ENCODE peak calls at places on chromosome 1, in nine cellular contexts. C is NT2/D1, B is NCI-H1048, A is NCI-H345, F is esophagus squamous epithelium, K is fibroblast of lung, I is amniotic stem cell, H is BJ, N is epithelial cell of esophagus. W is an unnamed sample.

GRCh38 chr1:180158149-180159147 is 3.8 kb downstream of the QSOX1 start:
- DNase-seq in H (no peak), I (no peak), N (no peak), A (peak), F (no peak), B (no peak), C (no peak), K (no peak), W (no peak)

GRCh38 chr1:28577738-28578536 is 14.1 kb upstream of the RAB42 start:
- DNase-seq in A (no peak), I (no peak), N (no peak), H (no peak), C (no peak), B (no peak), K (no peak), F (no peak), W (peak)

GRCh38 chr1:150207278-150207971 is 28.5 kb downstream of the ANP32E start:
- DNase-seq in C (no peak), N (no peak), K (no peak), A (no peak), F (no peak), I (no peak), H (no peak), B (no peak), W (no peak)

GRCh38 chr1:9901148-9902059 is 8.7 kb downstream of the CTNNBIP1 start:
- DNase-seq in F (no peak), H (no peak), A (peak), C (no peak), I (no peak), B (no peak), N (no peak), K (no peak), W (no peak)

GRCh38 chr1:201276891-201277290 is 6.4 kb upstream of the PKP1 start:
- DNase-seq in N (peak), C (no peak), A (no peak), I (no peak), H (no peak), B (no peak), K (no peak), F (no peak), W (no peak)

GRCh38 chr1:71783096-71783495 is 499.2 kb downstream of the NEGR1 start:
- DNase-seq in C (no peak), B (no peak), I (no peak), N (no peak), K (no peak), H (no peak), A (no peak), F (no peak), W (no peak)

GRCh38 chr1:58763214-58763613 is 20.6 kb downstream of the JUN start:
- DNase-seq in N (no peak), K (peak), H (peak), A (no peak), I (no peak), C (no peak), F (no peak), B (no peak), W (no peak)

GRCh38 chr1:168285419-168285790 is 4.7 kb downstream of the TBX19 start:
- DNase-seq in N (peak), A (peak), C (no peak), I (no peak), H (no peak), K (peak), F (no peak), B (no peak), W (peak)

GRCh38 chr1:24454684-24455091 is 39.1 kb downstream of the NIPAL3 start:
- DNase-seq in F (no peak), H (no peak), C (no peak), K (peak), A (no peak), B (no peak), N (no peak), I (no peak), W (no peak)

GRCh38 chr1:207962716-207963428 is 51.9 kb upstream of the CD34 start:
- DNase-seq in A (no peak), N (no peak), F (no peak), H (no peak), C (no peak), K (peak), B (no peak), I (no peak), W (no peak)

GRCh38 chr1:222769181-222769580 is 32.2 kb downstream of the FAM177B start:
- DNase-seq in H (no peak), A (no peak), C (peak), I (no peak), B (no peak), N (no peak), F (no peak), K (no peak), W (no peak)

GRCh38 chr1:923131-923990 is at the start of gene SAMD11:
- DNase-seq in K (peak), F (no peak), A (peak), C (peak), N (peak), I (peak), H (no peak), B (peak), W (peak)

GRCh38 chr1:2586154-2587070 is at the start of gene PRXL2B:
- DNase-seq in B (peak), H (peak), C (peak), I (peak), N (peak), A (peak), K (peak), F (peak), W (peak)

GRCh38 chr1:89876463-89876862 is 55.6 kb downstream of the LRRC8D start:
- DNase-seq in H (no peak), C (no peak), B (no peak), A (no peak), I (no peak), F (no peak), N (no peak), K (no peak), W (no peak)

GRCh38 chr1:6166655-6167390 is 13.3 kb downstream of the CHD5 start:
- DNase-seq in F (no peak), A (no peak), I (no peak), C (no peak), H (no peak), B (no peak), N (no peak), K (no peak), W (no peak)

GRCh38 chr1:65163193-65163805 is 15.3 kb downstream of the AK4 start:
- DNase-seq in H (no peak), F (no peak), C (no peak), B (no peak), I (no peak), K (no peak), N (no peak), A (no peak), W (no peak)

GRCh38 chr1:237141471-237141870 is 99.5 kb downstream of the RYR2 start:
- DNase-seq in I (no peak), F (no peak), H (no peak), C (no peak), N (no peak), K (no peak), A (no peak), B (no peak), W (no peak)

GRCh38 chr1:227212164-227212563 is 106.1 kb downstream of the CDC42BPA start:
- DNase-seq in F (no peak), B (no peak), C (no peak), I (no peak), K (peak), N (peak), A (no peak), H (no peak), W (no peak)

GRCh38 chr1:245686006-245686405 is 531.2 kb downstream of the KIF26B start:
- DNase-seq in N (no peak), I (no peak), B (no peak), H (no peak), F (no peak), A (no peak), K (no peak), C (no peak), W (no peak)

GRCh38 chr1:6129313-6129712 is 50.8 kb downstream of the CHD5 start:
- DNase-seq in N (no peak), F (no peak), B (no peak), K (no peak), A (no peak), H (no peak), C (no peak), I (no peak), W (no peak)

GRCh38 chr1:178341218-178341956 is 155.4 kb downstream of the CLEC20A start:
- DNase-seq in K (peak), I (peak), B (peak), A (no peak), C (peak), F (no peak), N (peak), H (peak), W (peak)

GRCh38 chr1:70204578-70204977 is 801 bp downstream of the LRRC40 start:
- DNase-seq in C (no peak), F (no peak), H (no peak), I (no peak), B (no peak), N (peak), A (no peak), K (peak), W (no peak)

GRCh38 chr1:184624051-184624450 is 130.6 kb downstream of the EDEM3 start:
- DNase-seq in H (no peak), I (no peak), A (no peak), B (no peak), K (no peak), F (no peak), N (peak), C (no peak), W (no peak)

GRCh38 chr1:228494044-228494353 is 6.8 kb downstream of the RNF187 start:
- DNase-seq in H (no peak), A (no peak), N (no peak), B (no peak), F (no peak), I (no peak), C (no peak), K (no peak), W (no peak)

GRCh38 chr1:84344286-84344685 is 42.8 kb downstream of the SAMD13 start:
- DNase-seq in A (no peak), C (no peak), F (no peak), K (peak), I (no peak), N (peak), H (no peak), B (no peak), W (no peak)

GRCh38 chr1:27416387-27417111 is 24.1 kb downstream of the GPR3 start:
- DNase-seq in A (peak), I (peak), N (peak), H (no peak), B (no peak), F (no peak), K (peak), C (no peak), W (peak)

GRCh38 chr1:15453773-15454172 is 2.8 kb upstream of the CELA2A start:
- DNase-seq in I (no peak), A (no peak), H (no peak), C (no peak), N (no peak), K (peak), B (no peak), F (no peak), W (no peak)

GRCh38 chr1:223496883-223497282 is 103.7 kb downstream of the CCDC185 start:
- DNase-seq in C (no peak), B (peak), A (no peak), I (no peak), K (no peak), F (no peak), N (no peak), H (no peak), W (no peak)

GRCh38 chr1:94974224-94974623 is 47.3 kb upstream of the CNN3 start:
- DNase-seq in I (no peak), A (no peak), C (no peak), B (no peak), H (peak), F (no peak), K (peak), N (no peak), W (no peak)

GRCh38 chr1:116580446-116581322 is 9.9 kb upstream of the CD58 start:
- DNase-seq in K (peak), C (no peak), N (no peak), F (no peak), H (no peak), I (no peak), A (no peak), B (no peak), W (no peak)

GRCh38 chr1:21239181-21239580 is 51.1 kb downstream of the ECE1 start:
- DNase-seq in A (no peak), N (no peak), C (no peak), B (no peak), F (no peak), K (peak), H (no peak), I (no peak), W (no peak)

GRCh38 chr1:27551170-27551952 is 52.6 kb downstream of the AHDC1 start:
- DNase-seq in F (no peak), I (no peak), A (no peak), C (no peak), N (no peak), H (no peak), B (no peak), K (no peak), W (no peak)

GRCh38 chr1:160416369-160416768 is 16.0 kb downstream of the VANGL2 start:
- DNase-seq in N (peak), I (no peak), C (no peak), A (no peak), K (peak), F (no peak), H (no peak), B (no peak), W (no peak)

GRCh38 chr1:151986501-151987190 is 7.0 kb downstream of the S100A10 start:
- DNase-seq in B (no peak), F (no peak), K (no peak), C (no peak), H (no peak), A (no peak), I (no peak), N (no peak), W (no peak)

GRCh38 chr1:28115267-28115666 is 26.9 kb upstream of the EYA3 start:
- DNase-seq in B (no peak), N (no peak), I (no peak), K (peak), A (no peak), C (no peak), H (no peak), F (no peak), W (no peak)

GRCh38 chr1:20371411-20371810 is 80.7 kb downstream of the VWA5B1 start:
- DNase-seq in K (peak), H (no peak), C (no peak), N (peak), F (no peak), A (no peak), I (no peak), B (no peak), W (no peak)

GRCh38 chr1:167565922-167566321 is 12.4 kb upstream of the CREG1 start:
- DNase-seq in F (no peak), I (no peak), A (no peak), C (no peak), B (no peak), K (no peak), H (no peak), N (no peak), W (no peak)

GRCh38 chr1:112325504-112325903 is 70.5 kb upstream of the CTTNBP2NL start:
- DNase-seq in H (no peak), B (no peak), N (no peak), K (no peak), A (peak), I (no peak), C (no peak), F (no peak), W (no peak)

W was measured in HAP-1.